ENCODE peak calls at places on chromosomes 1 and 21, in seven cellular contexts. One of them, this sample, is unnamed.

GRCh38 chr1:240878631-240879030 is 266.7 kb upstream of the GREM2 start:
- DNase-seq in suprapubic skin: no peak
- DNase-seq in Karpas-422: no peak
- DNase-seq in hypothalamus: no peak
- DNase-seq in NCI-H1417: no peak
- DNase-seq in LHCN-M2: no peak
- DNase-seq in cerebellar cortex: no peak
- DNase-seq in this sample: no peak

GRCh38 chr1:161705537-161705936 is 1.5 kb upstream of the FCRLA start:
- DNase-seq in suprapubic skin: no peak
- DNase-seq in Karpas-422: peak; percentile 100
- DNase-seq in hypothalamus: no peak
- DNase-seq in NCI-H1417: no peak
- DNase-seq in LHCN-M2: no peak
- DNase-seq in cerebellar cortex: no peak
- DNase-seq in this sample: no peak

GRCh38 chr1:200724064-200724463 is 14.6 kb upstream of the CAMSAP2 start:
- DNase-seq in suprapubic skin: no peak
- DNase-seq in Karpas-422: no peak
- DNase-seq in hypothalamus: no peak
- DNase-seq in NCI-H1417: no peak
- DNase-seq in LHCN-M2: peak; percentile 64
- DNase-seq in cerebellar cortex: no peak
- DNase-seq in this sample: peak; percentile 40

GRCh38 chr21:40871099-40871498 is 24.1 kb upstream of the DSCAM start:
- DNase-seq in suprapubic skin: no peak
- DNase-seq in Karpas-422: no peak
- DNase-seq in hypothalamus: no peak
- DNase-seq in NCI-H1417: no peak
- DNase-seq in LHCN-M2: no peak
- DNase-seq in cerebellar cortex: no peak
- DNase-seq in this sample: no peak

GRCh38 chr1:232221790-232222499 is 408.0 kb downstream of the SIPA1L2 start:
- DNase-seq in suprapubic skin: no peak
- DNase-seq in Karpas-422: no peak
- DNase-seq in hypothalamus: no peak
- DNase-seq in NCI-H1417: no peak
- DNase-seq in LHCN-M2: peak; percentile 32
- DNase-seq in cerebellar cortex: no peak
- DNase-seq in this sample: peak; percentile 58

GRCh38 chr1:180255538-180256352 is 25.7 kb downstream of the LHX4 start:
- DNase-seq in suprapubic skin: no peak
- DNase-seq in Karpas-422: peak; percentile 52
- DNase-seq in hypothalamus: no peak
- DNase-seq in NCI-H1417: peak; percentile 15
- DNase-seq in LHCN-M2: no peak
- DNase-seq in cerebellar cortex: no peak
- DNase-seq in this sample: no peak

GRCh38 chr1:39995973-39996393 is 41.0 kb downstream of the MFSD2A start:
- DNase-seq in suprapubic skin: no peak
- DNase-seq in Karpas-422: peak; percentile 75
- DNase-seq in hypothalamus: no peak
- DNase-seq in NCI-H1417: no peak
- DNase-seq in LHCN-M2: no peak
- DNase-seq in cerebellar cortex: no peak
- DNase-seq in this sample: no peak

GRCh38 chr1:175376194-175376593 is 183.6 kb upstream of the KIAA0040 start:
- DNase-seq in suprapubic skin: no peak
- DNase-seq in Karpas-422: peak; percentile 70
- DNase-seq in hypothalamus: no peak
- DNase-seq in NCI-H1417: peak; percentile 33
- DNase-seq in LHCN-M2: no peak
- DNase-seq in cerebellar cortex: peak; percentile 29
- DNase-seq in this sample: peak; percentile 4

GRCh38 chr1:116574581-116575291 is 3.9 kb upstream of the CD58 start:
- DNase-seq in suprapubic skin: no peak
- DNase-seq in Karpas-422: peak; percentile 87
- DNase-seq in hypothalamus: peak; percentile 14
- DNase-seq in NCI-H1417: peak; percentile 78
- DNase-seq in LHCN-M2: peak; percentile 58
- DNase-seq in cerebellar cortex: peak; percentile 68
- DNase-seq in this sample: peak; percentile 68

GRCh38 chr1:183365093-183365492 is 53.1 kb downstream of the NMNAT2 start:
- DNase-seq in suprapubic skin: no peak
- DNase-seq in Karpas-422: no peak
- DNase-seq in hypothalamus: no peak
- DNase-seq in NCI-H1417: no peak
- DNase-seq in LHCN-M2: peak; percentile 55
- DNase-seq in cerebellar cortex: peak; percentile 51
- DNase-seq in this sample: no peak

GRCh38 chr1:101474039-101474665 is 237.3 kb downstream of the S1PR1 start:
- DNase-seq in suprapubic skin: no peak
- DNase-seq in Karpas-422: peak; percentile 83
- DNase-seq in hypothalamus: no peak
- DNase-seq in NCI-H1417: peak; percentile 42
- DNase-seq in LHCN-M2: no peak
- DNase-seq in cerebellar cortex: peak; percentile 14
- DNase-seq in this sample: no peak

GRCh38 chr1:84603941-84604830 is 29.9 kb upstream of the CTBS start:
- DNase-seq in suprapubic skin: peak; percentile 69
- DNase-seq in Karpas-422: peak; percentile 67
- DNase-seq in hypothalamus: peak; percentile 15
- DNase-seq in NCI-H1417: no peak
- DNase-seq in LHCN-M2: peak; percentile 71
- DNase-seq in cerebellar cortex: no peak
- DNase-seq in this sample: peak; percentile 100

GRCh38 chr1:207861442-207862177 is 49.3 kb downstream of the CD34 start:
- DNase-seq in suprapubic skin: no peak
- DNase-seq in Karpas-422: no peak
- DNase-seq in hypothalamus: no peak
- DNase-seq in NCI-H1417: no peak
- DNase-seq in LHCN-M2: no peak
- DNase-seq in cerebellar cortex: no peak
- DNase-seq in this sample: no peak

GRCh38 chr1:17112496-17113236 is 6.6 kb downstream of the PADI2 start:
- DNase-seq in suprapubic skin: no peak
- DNase-seq in Karpas-422: no peak
- DNase-seq in hypothalamus: no peak
- DNase-seq in NCI-H1417: no peak
- DNase-seq in LHCN-M2: no peak
- DNase-seq in cerebellar cortex: no peak
- DNase-seq in this sample: no peak

GRCh38 chr1:203227684-203228083 is 1.8 kb downstream of the CHIT1 start:
- DNase-seq in suprapubic skin: no peak
- DNase-seq in Karpas-422: no peak
- DNase-seq in hypothalamus: no peak
- DNase-seq in NCI-H1417: no peak
- DNase-seq in LHCN-M2: no peak
- DNase-seq in cerebellar cortex: no peak
- DNase-seq in this sample: no peak

GRCh38 chr1:162191396-162192322 is 122.2 kb downstream of the NOS1AP start:
- DNase-seq in suprapubic skin: no peak
- DNase-seq in Karpas-422: no peak
- DNase-seq in hypothalamus: no peak
- DNase-seq in NCI-H1417: peak; percentile 39
- DNase-seq in LHCN-M2: no peak
- DNase-seq in cerebellar cortex: no peak
- DNase-seq in this sample: no peak

GRCh38 chr21:31873275-31873695 is 465 bp downstream of the HUNK start:
- DNase-seq in suprapubic skin: no peak
- DNase-seq in Karpas-422: no peak
- DNase-seq in hypothalamus: no peak
- DNase-seq in NCI-H1417: peak; percentile 86
- DNase-seq in LHCN-M2: no peak
- DNase-seq in cerebellar cortex: no peak
- DNase-seq in this sample: no peak

GRCh38 chr1:48035371-48036141 is 38.4 kb upstream of the TRABD2B start:
- DNase-seq in suprapubic skin: peak; percentile 21
- DNase-seq in Karpas-422: no peak
- DNase-seq in hypothalamus: no peak
- DNase-seq in NCI-H1417: no peak
- DNase-seq in LHCN-M2: no peak
- DNase-seq in cerebellar cortex: no peak
- DNase-seq in this sample: no peak

GRCh38 chr21:28485301-28486022 is 507.2 kb downstream of the LTN1 start:
- DNase-seq in suprapubic skin: no peak
- DNase-seq in Karpas-422: no peak
- DNase-seq in hypothalamus: no peak
- DNase-seq in NCI-H1417: no peak
- DNase-seq in LHCN-M2: peak; percentile 74
- DNase-seq in cerebellar cortex: no peak
- DNase-seq in this sample: no peak

GRCh38 chr1:66316464-66317155 is 217.3 kb upstream of the SGIP1 start:
- DNase-seq in suprapubic skin: no peak
- DNase-seq in Karpas-422: no peak
- DNase-seq in hypothalamus: no peak
- DNase-seq in NCI-H1417: no peak
- DNase-seq in LHCN-M2: no peak
- DNase-seq in cerebellar cortex: no peak
- DNase-seq in this sample: no peak

GRCh38 chr1:228333739-228334115 is 72.9 kb downstream of the TRIM11 start:
- DNase-seq in suprapubic skin: no peak
- DNase-seq in Karpas-422: no peak
- DNase-seq in hypothalamus: no peak
- DNase-seq in NCI-H1417: no peak
- DNase-seq in LHCN-M2: no peak
- DNase-seq in cerebellar cortex: no peak
- DNase-seq in this sample: no peak

GRCh38 chr21:42038826-42039425 is 28.8 kb upstream of the ZBTB21 start:
- DNase-seq in suprapubic skin: no peak
- DNase-seq in Karpas-422: no peak
- DNase-seq in hypothalamus: no peak
- DNase-seq in NCI-H1417: no peak
- DNase-seq in LHCN-M2: peak; percentile 42
- DNase-seq in cerebellar cortex: no peak
- DNase-seq in this sample: peak; percentile 68

GRCh38 chr1:216005916-216006315 is 417.3 kb downstream of the USH2A start:
- DNase-seq in suprapubic skin: no peak
- DNase-seq in Karpas-422: no peak
- DNase-seq in hypothalamus: no peak
- DNase-seq in NCI-H1417: no peak
- DNase-seq in LHCN-M2: peak; percentile 21
- DNase-seq in cerebellar cortex: no peak
- DNase-seq in this sample: no peak

GRCh38 chr1:161185282-161185682 is 8.0 kb upstream of the B4GALT3 start:
- DNase-seq in suprapubic skin: peak; percentile 91
- DNase-seq in Karpas-422: peak; percentile 94
- DNase-seq in hypothalamus: peak; percentile 49
- DNase-seq in NCI-H1417: no peak
- DNase-seq in LHCN-M2: peak; percentile 98
- DNase-seq in cerebellar cortex: peak; percentile 64
- DNase-seq in this sample: peak; percentile 81

GRCh38 chr1:220748091-220748934 is at the start of gene MTARC2:
- DNase-seq in suprapubic skin: peak; percentile 81
- DNase-seq in Karpas-422: no peak
- DNase-seq in hypothalamus: peak; percentile 71
- DNase-seq in NCI-H1417: peak; percentile 92
- DNase-seq in LHCN-M2: peak; percentile 64
- DNase-seq in cerebellar cortex: peak; percentile 50
- DNase-seq in this sample: peak; percentile 81

GRCh38 chr1:199279107-199279506 is 640.3 kb downstream of the PTPRC start:
- DNase-seq in suprapubic skin: no peak
- DNase-seq in Karpas-422: no peak
- DNase-seq in hypothalamus: no peak
- DNase-seq in NCI-H1417: no peak
- DNase-seq in LHCN-M2: peak; percentile 56
- DNase-seq in cerebellar cortex: no peak
- DNase-seq in this sample: peak; percentile 31

GRCh38 chr1:209109001-209109785 is 474.3 kb upstream of the CAMK1G start:
- DNase-seq in suprapubic skin: no peak
- DNase-seq in Karpas-422: no peak
- DNase-seq in hypothalamus: no peak
- DNase-seq in NCI-H1417: no peak
- DNase-seq in LHCN-M2: no peak
- DNase-seq in cerebellar cortex: no peak
- DNase-seq in this sample: no peak

GRCh38 chr1:231919900-231920299 is 293.3 kb downstream of the DISC1 start:
- DNase-seq in suprapubic skin: no peak
- DNase-seq in Karpas-422: no peak
- DNase-seq in hypothalamus: no peak
- DNase-seq in NCI-H1417: peak; percentile 41
- DNase-seq in LHCN-M2: no peak
- DNase-seq in cerebellar cortex: no peak
- DNase-seq in this sample: no peak

GRCh38 chr21:36063375-36064084 is 3.2 kb upstream of the SETD4 start:
- DNase-seq in suprapubic skin: no peak
- DNase-seq in Karpas-422: no peak
- DNase-seq in hypothalamus: no peak
- DNase-seq in NCI-H1417: no peak
- DNase-seq in LHCN-M2: no peak
- DNase-seq in cerebellar cortex: no peak
- DNase-seq in this sample: no peak

GRCh38 chr1:167077128-167077867 is 12.9 kb downstream of the GPA33 start:
- DNase-seq in suprapubic skin: no peak
- DNase-seq in Karpas-422: no peak
- DNase-seq in hypothalamus: no peak
- DNase-seq in NCI-H1417: no peak
- DNase-seq in LHCN-M2: no peak
- DNase-seq in cerebellar cortex: no peak
- DNase-seq in this sample: no peak

GRCh38 chr1:17502326-17502778 is 37.1 kb upstream of the ARHGEF10L start:
- DNase-seq in suprapubic skin: peak; percentile 92
- DNase-seq in Karpas-422: peak; percentile 90
- DNase-seq in hypothalamus: peak; percentile 55
- DNase-seq in NCI-H1417: peak; percentile 80
- DNase-seq in LHCN-M2: peak; percentile 94
- DNase-seq in cerebellar cortex: peak; percentile 87
- DNase-seq in this sample: peak; percentile 86

GRCh38 chr1:14996133-14997050 is 157.2 kb upstream of the TMEM51 start:
- DNase-seq in suprapubic skin: no peak
- DNase-seq in Karpas-422: no peak
- DNase-seq in hypothalamus: no peak
- DNase-seq in NCI-H1417: no peak
- DNase-seq in LHCN-M2: peak; percentile 94
- DNase-seq in cerebellar cortex: no peak
- DNase-seq in this sample: peak; percentile 95

GRCh38 chr1:233016798-233017197 is 66.4 kb downstream of the NTPCR start:
- DNase-seq in suprapubic skin: no peak
- DNase-seq in Karpas-422: no peak
- DNase-seq in hypothalamus: no peak
- DNase-seq in NCI-H1417: no peak
- DNase-seq in LHCN-M2: no peak
- DNase-seq in cerebellar cortex: no peak
- DNase-seq in this sample: no peak

This sample was measured in RPMI7951.